ENCODE peak calls at places on chromosomes 13 and 19, in nine cellular contexts. G is heart right ventricle; W is activated naive CD8-positive, alpha-beta T cell treated with anti-CD3 and anti-CD28 coated beads for 36 hours; Y is HTR-8/SVneo; O is NCI-H1105; X is endodermal cell; I is AML-193; N is Right ventricle myocardium superior; L is heart left ventricle. U is an unnamed sample.

GRCh38 chr13:33441015-33441414 is 155.5 kb upstream of the STARD13 start:
- DNase-seq in W (no peak), Y (peak; percentile 28), G (no peak), N (no peak), I (peak; percentile 43), O (no peak), X (peak; percentile 64), L (no peak), U (peak; percentile 11)

GRCh38 chr19:1070931-1071791 is 4.2 kb downstream of the ARHGAP45 start:
- DNase-seq in I (no peak), O (no peak), G (no peak), Y (no peak), W (no peak), L (no peak), X (peak; percentile 81), N (no peak), U (no peak)

GRCh38 chr19:21698215-21698614 is 69.2 kb downstream of the ZNF100 start:
- DNase-seq in Y (no peak), N (no peak), W (no peak), O (no peak), X (no peak), L (no peak), I (peak; percentile 59), G (no peak), U (peak; percentile 19)

GRCh38 chr13:106958690-106959089 is 390.8 kb upstream of the ARGLU1 start:
- DNase-seq in X (no peak), I (no peak), W (no peak), N (no peak), G (no peak), L (no peak), Y (no peak), O (no peak), U (no peak)

GRCh38 chr19:3945838-3946237 is 13.0 kb downstream of the NMRK2 start:
- DNase-seq in G (no peak), X (no peak), W (no peak), O (no peak), Y (no peak), I (no peak), N (no peak), L (no peak), U (no peak)

GRCh38 chr19:12834418-12834943 is at the start of gene RTBDN:
- DNase-seq in O (no peak), Y (no peak), W (no peak), X (peak; percentile 76), N (no peak), G (no peak), I (no peak), L (no peak), U (no peak)

GRCh38 chr13:99218969-99219368 is 18.3 kb downstream of the UBAC2 start:
- DNase-seq in N (no peak), I (no peak), Y (no peak), W (peak; percentile 49), O (no peak), G (no peak), L (no peak), X (no peak), U (no peak)

GRCh38 chr13:32278456-32278855 is 36.7 kb downstream of the ZAR1L start:
- DNase-seq in L (no peak), I (no peak), N (no peak), X (no peak), O (no peak), W (no peak), Y (no peak), G (no peak), U (no peak)

GRCh38 chr19:18781047-18781600 is 10.0 kb downstream of the COMP start:
- DNase-seq in I (no peak), Y (no peak), W (no peak), L (no peak), O (no peak), N (no peak), X (no peak), G (no peak), U (no peak)

GRCh38 chr19:3382460-3383100 is 16.2 kb downstream of the NFIC start:
- DNase-seq in L (no peak), G (no peak), X (peak; percentile 20), Y (no peak), N (no peak), O (no peak), I (no peak), W (no peak), U (no peak)

GRCh38 chr19:32471095-32471494 is 65.5 kb downstream of the DPY19L3 start:
- DNase-seq in X (no peak), N (peak; percentile 52), W (no peak), I (no peak), Y (no peak), L (peak; percentile 54), G (peak; percentile 54), O (no peak), U (no peak)

GRCh38 chr13:109383683-109384082 is 402.7 kb downstream of the IRS2 start:
- DNase-seq in I (no peak), N (no peak), G (no peak), Y (peak; percentile 28), L (no peak), O (no peak), X (no peak), W (no peak), U (no peak)

GRCh38 chr13:80989770-80990169 is 648.8 kb upstream of the SPRY2 start:
- DNase-seq in O (no peak), L (no peak), W (no peak), X (no peak), N (no peak), I (no peak), G (no peak), Y (no peak), U (no peak)

GRCh38 chr13:37753776-37754175 is 115.8 kb downstream of the TRPC4 start:
- DNase-seq in X (peak; percentile 81), N (no peak), W (no peak), G (no peak), I (no peak), L (no peak), O (no peak), Y (no peak), U (no peak)

GRCh38 chr19:56566904-56567273 is 379 bp upstream of the ZNF470 start:
- DNase-seq in O (no peak), L (peak; percentile 61), N (peak; percentile 78), G (peak; percentile 67), X (no peak), W (peak; percentile 39), I (no peak), Y (peak; percentile 6), U (peak; percentile 33)

GRCh38 chr19:14479985-14480694 is 5.0 kb upstream of the PTGER1 start:
- DNase-seq in X (peak; percentile 97), O (no peak), L (no peak), G (peak; percentile 56), W (peak; percentile 78), I (peak; percentile 23), N (peak; percentile 57), Y (no peak), U (peak; percentile 86)